ENCODE peak calls at places on chromosomes 7 and 10, in six cellular contexts. J, E, B, F, T and W are unnamed samples.

GRCh38 chr10:131352765-131353290 is 41.3 kb upstream of the TCERG1L start:
- DNase-seq in T (no peak), E (no peak), B (no peak), F (no peak), J (no peak), W (no peak)

GRCh38 chr10:108904163-108904878 is 1019.0 kb downstream of the XPNPEP1 start:
- DNase-seq in T (no peak), E (no peak), J (no peak), F (no peak), B (peak; percentile 36), W (no peak)

GRCh38 chr7:107187774-107188173 is 19.0 kb downstream of the HBP1 start:
- DNase-seq in T (no peak), F (no peak), B (no peak), E (no peak), J (no peak), W (no peak)

GRCh38 chr7:39504963-39505362 is 61.2 kb upstream of the YAE1 start:
- DNase-seq in J (no peak), E (peak; percentile 47), B (peak; percentile 30), F (no peak), T (no peak), W (no peak)

GRCh38 chr7:44883961-44884360 is 1.4 kb downstream of the PURB start:
- DNase-seq in F (no peak), T (no peak), J (no peak), B (no peak), E (no peak), W (no peak)

GRCh38 chr10:27745719-27746363 is at the start of gene MKX:
- DNase-seq in B (no peak), J (peak; percentile 66), F (no peak), E (peak; percentile 56), T (peak; percentile 23), W (peak; percentile 44)

GRCh38 chr10:184174-184573 is 48.9 kb downstream of the ZMYND11 start:
- DNase-seq in J (no peak), B (no peak), E (no peak), F (no peak), T (no peak), W (no peak)

GRCh38 chr7:105721571-105722104 is 140.3 kb upstream of the EFCAB10 start:
- DNase-seq in F (no peak), J (no peak), T (no peak), E (no peak), B (no peak), W (no peak)

GRCh38 chr10:128061306-128062300 is 64.6 kb downstream of the MKI67 start:
- DNase-seq in J (no peak), B (no peak), F (no peak), T (no peak), E (no peak), W (no peak)

GRCh38 chr10:71212249-71213126 is at the start of gene UNC5B:
- DNase-seq in T (peak; percentile 50), E (peak; percentile 74), J (peak; percentile 92), B (peak; percentile 82), F (peak; percentile 74), W (peak; percentile 92)

GRCh38 chr7:92925876-92926696 is 89.7 kb upstream of the CDK6 start:
- DNase-seq in J (no peak), B (no peak), F (no peak), E (no peak), T (no peak), W (no peak)

GRCh38 chr10:132541129-132541528 is 3.5 kb downstream of the INPP5A start:
- DNase-seq in F (no peak), B (no peak), T (no peak), J (no peak), E (no peak), W (no peak)

GRCh38 chr7:88254721-88255120 is 34.9 kb upstream of the SRI start:
- DNase-seq in F (no peak), J (no peak), B (peak; percentile 21), E (no peak), T (no peak), W (no peak)

GRCh38 chr7:25495905-25496304 is 267.6 kb upstream of the NPVF start:
- DNase-seq in B (no peak), E (no peak), J (no peak), F (no peak), T (no peak), W (no peak)

GRCh38 chr10:121615862-121616261 is 17.6 kb upstream of the FGFR2 start:
- DNase-seq in B (no peak), E (no peak), T (no peak), F (no peak), J (no peak), W (no peak)

GRCh38 chr7:48304641-48305040 is 133.4 kb downstream of the ABCA13 start:
- DNase-seq in E (no peak), B (no peak), J (no peak), F (no peak), T (no peak), W (no peak)

GRCh38 chr7:39406464-39406863 is 159.7 kb upstream of the YAE1 start:
- DNase-seq in J (no peak), F (no peak), T (no peak), E (no peak), B (no peak), W (peak; percentile 31)

GRCh38 chr10:5589071-5589962 is 64.6 kb downstream of the CALML3 start:
- DNase-seq in F (no peak), E (no peak), B (no peak), J (peak; percentile 35), T (no peak), W (no peak)

GRCh38 chr7:29883462-29884398 is 77.4 kb downstream of the WIPF3 start:
- DNase-seq in J (no peak), F (no peak), T (no peak), B (no peak), E (no peak), W (peak; percentile 60)

GRCh38 chr7:128120976-128121490 is 89.8 kb upstream of the LRRC4 start:
- DNase-seq in F (no peak), B (no peak), T (no peak), E (no peak), J (no peak), W (no peak)

GRCh38 chr7:22002731-22003130 is 57.0 kb upstream of the CDCA7L start:
- DNase-seq in F (no peak), E (no peak), J (no peak), T (no peak), B (no peak), W (no peak)

GRCh38 chr7:27650283-27650682 is 12.4 kb downstream of the HIBADH start:
- DNase-seq in J (no peak), B (no peak), E (no peak), T (no peak), F (no peak), W (no peak)

GRCh38 chr7:38630720-38631673 is at the start of gene AMPH:
- DNase-seq in T (peak; percentile 25), F (peak; percentile 18), B (peak; percentile 11), J (peak; percentile 48), E (peak; percentile 53), W (no peak)

GRCh38 chr10:90175161-90175681 is 473.8 kb downstream of the KIF20B start:
- DNase-seq in J (no peak), T (no peak), F (no peak), E (no peak), B (peak; percentile 72), W (no peak)